ENCODE peak calls at places on chromosomes 2 and 18, in five cellular contexts. Y, G, B, F and U are unnamed samples.

GRCh38 chr2:222655406-222655747 is 515 bp downstream of the FARSB start:
- DNase-seq in B (peak; percentile 47), Y (no peak), G (no peak), F (no peak), U (no peak)

GRCh38 chr2:164739966-164740365 is 101.7 kb downstream of the COBLL1 start:
- DNase-seq in G (no peak), F (no peak), B (peak; percentile 67), Y (no peak), U (peak; percentile 27)

GRCh38 chr2:67600946-67601345 is 203.8 kb downstream of the ETAA1 start:
- DNase-seq in B (peak; percentile 67), Y (no peak), F (no peak), G (no peak), U (no peak)

GRCh38 chr2:235463893-235464292 is 29.9 kb upstream of the AGAP1 start:
- DNase-seq in Y (no peak), B (no peak), F (peak; percentile 37), G (no peak), U (no peak)

GRCh38 chr2:28452534-28453081 is 43.3 kb upstream of the PLB1 start:
- DNase-seq in B (peak; percentile 75), Y (peak; percentile 83), F (peak; percentile 66), G (no peak), U (no peak)

GRCh38 chr2:72607189-72607588 is 218.6 kb downstream of the EXOC6B start:
- DNase-seq in B (no peak), G (no peak), F (no peak), Y (no peak), U (no peak)

GRCh38 chr2:166410828-166411472 is 35.2 kb upstream of the SCN9A start:
- DNase-seq in F (no peak), Y (no peak), G (no peak), B (peak; percentile 96), U (peak; percentile 92)

GRCh38 chr2:70647873-70648481 is 94.4 kb upstream of the TGFA start:
- DNase-seq in G (no peak), F (peak; percentile 41), B (peak; percentile 72), Y (peak; percentile 59), U (peak; percentile 4)

GRCh38 chr2:62489162-62489561 is 16.8 kb downstream of the TMEM17 start:
- DNase-seq in B (peak; percentile 77), G (no peak), Y (no peak), F (no peak), U (no peak)

GRCh38 chr2:64644240-64645013 is 9.3 kb downstream of the SERTAD2 start:
- DNase-seq in Y (peak; percentile 69), G (peak; percentile 91), B (peak; percentile 83), F (peak; percentile 87), U (peak; percentile 55)

GRCh38 chr2:219460424-219460926 is 25.8 kb downstream of the SPEG start:
- DNase-seq in F (peak; percentile 74), G (peak; percentile 98), B (peak; percentile 76), Y (no peak), U (peak; percentile 85)

GRCh38 chr18:76610933-76611749 is 116.1 kb upstream of the ZNF516 start:
- DNase-seq in Y (peak; percentile 63), G (no peak), F (no peak), B (peak; percentile 21), U (peak; percentile 43)

GRCh38 chr2:120952318-120952717 is 216.7 kb downstream of the GLI2 start:
- DNase-seq in Y (no peak), F (no peak), B (peak; percentile 86), G (no peak), U (no peak)

GRCh38 chr2:222693837-222694236 is 22.4 kb downstream of the MOGAT1 start:
- DNase-seq in G (no peak), B (peak; percentile 39), F (no peak), Y (no peak), U (no peak)

GRCh38 chr18:25349131-25349925 is 2.6 kb downstream of the ZNF521 start:
- DNase-seq in F (peak; percentile 40), Y (no peak), B (peak; percentile 84), G (no peak), U (peak; percentile 18)

GRCh38 chr2:45153126-45153525 is 143.9 kb upstream of the SIX2 start:
- DNase-seq in F (no peak), Y (no peak), B (no peak), G (no peak), U (no peak)
- H3K4me3 ChIP-seq in F (no peak overlapping the region), Y (no peak overlapping the region), B (no peak overlapping the region), G (no peak overlapping the region), U (no peak overlapping the region)

DNA sequence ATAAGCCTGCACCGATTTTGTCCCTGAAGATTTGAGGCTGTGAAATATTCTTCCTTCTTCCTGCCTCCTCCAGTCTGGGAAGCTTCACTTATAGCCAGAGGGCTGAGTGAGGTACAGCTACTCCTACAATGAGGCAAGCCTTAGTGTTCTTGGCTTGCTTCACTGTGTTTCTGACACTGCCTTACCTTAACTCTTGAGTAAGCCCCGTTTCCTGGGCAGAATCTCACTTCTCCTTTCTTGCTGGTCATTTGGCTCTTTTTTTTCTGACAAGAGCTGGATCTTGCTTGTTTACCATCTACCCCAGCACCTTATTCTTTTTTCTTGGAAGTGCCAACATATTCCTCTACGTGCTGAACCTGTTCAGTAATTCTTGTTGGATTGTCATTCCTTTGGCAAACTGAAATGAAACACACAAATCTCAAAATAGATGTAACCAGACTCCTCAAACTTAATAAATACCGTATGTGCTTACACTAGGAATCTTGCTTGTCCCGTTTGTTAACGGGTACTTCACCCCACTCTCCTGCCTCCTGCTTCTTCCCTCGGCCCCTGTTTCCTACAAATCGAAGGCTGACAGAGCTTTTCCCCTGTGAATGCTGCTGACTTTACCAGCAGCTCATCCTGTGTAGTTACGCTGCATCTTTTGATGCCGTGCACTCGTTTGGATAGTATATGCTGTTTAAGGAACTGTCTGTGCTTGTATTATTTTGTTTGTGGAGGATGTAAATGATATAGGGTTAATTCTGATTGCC is 132.1 kb downstream of the FMNL2 start:
- DNase-seq in Y (no peak), G (no peak), F (no peak), B (peak; percentile 71), U (peak; percentile 66)
- H3K4me3 ChIP-seq in Y (no peak overlapping the region), G (no peak overlapping the region), F (no peak overlapping the region), B (no peak overlapping the region), U (no peak overlapping the region)

GRCh38 chr2:38775921-38776225 is 2.1 kb upstream of the GEMIN6 start:
- DNase-seq in B (no peak), Y (no peak), G (no peak), F (no peak), U (no peak)
- H3K4me3 ChIP-seq in B (no peak overlapping the region), Y (no peak overlapping the region), G (no peak overlapping the region), F (no peak overlapping the region), U (no peak overlapping the region)

DNA sequence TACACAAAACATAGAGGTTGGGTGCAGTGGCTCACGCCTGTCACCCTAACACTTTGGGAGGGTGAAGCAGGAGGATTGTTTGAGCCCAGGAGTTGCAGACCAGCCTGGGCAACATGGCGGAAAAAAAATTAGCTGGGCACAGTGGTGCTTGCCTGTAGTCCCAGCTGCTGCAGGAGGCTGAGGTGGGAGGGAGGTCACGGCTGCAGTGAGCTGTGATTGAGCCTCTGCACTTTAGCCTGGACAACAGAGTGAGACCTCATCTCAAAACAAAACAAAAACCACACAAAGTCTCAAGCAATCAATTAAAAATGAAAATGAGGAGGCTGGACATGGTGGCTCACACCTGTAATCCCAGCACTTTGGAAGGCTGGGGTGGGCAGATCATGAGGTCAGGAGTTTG is 4.9 kb downstream of the NOP58 start:
- DNase-seq in B (no peak), F (no peak), Y (no peak), G (no peak), U (no peak)
- H3K4me3 ChIP-seq in B (no peak overlapping the region), F (no peak overlapping the region), Y (no peak overlapping the region), G (no peak overlapping the region), U (no peak overlapping the region)

GRCh38 chr2:74221091-74221490 is 22.7 kb downstream of the MTHFD2 start:
- DNase-seq in B (no peak), G (no peak), F (no peak), Y (no peak), U (no peak)
- H3K4me3 ChIP-seq in B (no peak overlapping the region), G (no peak overlapping the region), F (no peak overlapping the region), Y (no peak overlapping the region), U (no peak overlapping the region)

GRCh38 chr2:16061406-16062217 is 121.3 kb downstream of the MYCN start:
- DNase-seq in Y (no peak), G (no peak), F (no peak), B (no peak), U (no peak)
- H3K4me3 ChIP-seq in Y (no peak overlapping the region), G (no peak overlapping the region), F (no peak overlapping the region), B (no peak overlapping the region), U (no peak overlapping the region)

DNA sequence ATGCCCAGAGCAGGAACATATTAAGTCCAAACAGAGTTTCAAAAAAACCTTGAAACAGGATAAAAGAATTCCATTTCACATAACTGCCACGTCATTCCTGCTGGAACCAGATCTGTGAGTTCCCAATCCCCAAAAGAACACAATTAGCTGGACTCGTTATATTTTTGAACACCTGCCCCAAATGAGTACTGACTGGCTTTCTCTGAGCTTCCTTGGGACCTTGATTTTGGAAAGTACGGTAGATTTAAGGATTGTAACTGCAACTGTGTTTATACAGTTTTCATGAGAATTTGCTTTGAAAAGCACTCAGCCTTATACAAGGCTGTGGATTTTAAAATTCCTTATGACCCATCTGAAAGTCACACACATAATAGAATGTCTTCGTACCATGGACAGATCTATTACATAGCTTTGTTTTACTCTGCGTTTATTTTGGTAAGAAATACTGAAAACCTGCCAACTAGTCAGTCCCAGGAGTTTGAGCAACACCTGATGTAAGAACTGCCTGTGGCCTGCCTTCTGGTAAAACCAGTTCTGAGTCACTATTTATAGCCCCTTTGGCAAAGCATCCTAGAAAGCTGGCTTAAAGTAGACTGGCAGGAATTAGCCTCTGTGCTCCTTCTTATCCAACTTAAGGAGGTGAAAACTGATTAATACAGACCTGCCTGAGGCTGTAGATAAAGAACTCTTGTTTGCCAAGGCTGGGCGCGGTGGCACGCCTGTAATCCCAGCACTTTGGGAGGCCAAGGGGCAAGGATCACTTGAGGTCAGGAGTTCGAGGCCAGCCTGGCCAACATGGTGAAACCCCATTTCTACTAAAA is 48.1 kb downstream of the MERTK start:
- DNase-seq in B (peak; percentile 94), Y (peak; percentile 69), G (no peak), F (peak; percentile 47), U (peak; percentile 84)
- H3K4me3 ChIP-seq in B (no peak overlapping the region), Y (no peak overlapping the region), G (no peak overlapping the region), F (no peak overlapping the region), U (no peak overlapping the region)

DNA sequence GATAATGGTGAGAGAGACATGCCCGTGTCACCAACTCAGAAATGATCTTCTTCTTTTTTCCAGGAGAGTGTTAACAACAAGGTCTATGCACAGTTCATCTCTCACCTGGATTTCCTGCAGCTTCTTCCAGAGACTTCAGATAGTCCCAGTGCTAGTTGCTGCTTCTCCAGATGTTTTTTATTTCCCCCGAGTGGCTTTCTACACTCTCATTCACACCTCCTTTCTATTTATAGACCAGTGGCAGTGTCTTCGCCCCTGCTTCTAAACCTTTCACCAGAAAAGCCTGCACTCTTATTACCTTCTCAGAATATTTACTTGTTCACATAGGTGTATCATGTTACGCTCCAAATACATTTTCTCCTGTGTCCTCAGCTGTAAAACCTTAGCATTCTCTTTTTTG is 558.8 kb upstream of the CHAC2 start:
- DNase-seq in G (no peak), B (no peak), F (no peak), Y (no peak), U (no peak)
- H3K4me3 ChIP-seq in G (no peak overlapping the region), B (no peak overlapping the region), F (no peak overlapping the region), Y (no peak overlapping the region), U (no peak overlapping the region)

GRCh38 chr2:192247456-192247855 is 52.7 kb upstream of the TMEFF2 start:
- DNase-seq in F (no peak), Y (no peak), G (no peak), B (peak; percentile 53), U (no peak)
- H3K4me3 ChIP-seq in F (no peak overlapping the region), Y (no peak overlapping the region), G (no peak overlapping the region), B (no peak overlapping the region), U (no peak overlapping the region)

GRCh38 chr2:122656403-122656802 is 901.0 kb downstream of the TSN start:
- DNase-seq in F (no peak), B (no peak), G (no peak), Y (no peak), U (no peak)
- H3K4me3 ChIP-seq in F (no peak overlapping the region), B (no peak overlapping the region), G (no peak overlapping the region), Y (no peak overlapping the region), U (no peak overlapping the region)